ENCODE peak calls at places on chromosomes 11 and 22, in five cellular contexts. K, J, C, D and I are unnamed samples.

GRCh38 chr11:110805764-110806163 is 93.5 kb upstream of the ARHGAP20 start:
- DNase-seq in K (no peak), J (no peak), C (no peak), D (no peak), I (no peak)

GRCh38 chr22:20247010-20247505 is 21.1 kb downstream of the RTN4R start:
- DNase-seq in K (no peak), J (no peak), C (peak; percentile 43), D (no peak), I (no peak)

GRCh38 chr22:44151661-44152060 is 29.1 kb upstream of the PARVG start:
- DNase-seq in K (no peak), J (no peak), C (no peak), D (no peak), I (no peak)

GRCh38 chr11:126357055-126357962 is 1.8 kb downstream of the ST3GAL4 start:
- DNase-seq in K (no peak), J (no peak), C (no peak), D (no peak), I (no peak)

GRCh38 chr11:94519478-94520084 is 7.3 kb downstream of the C11orf97 start:
- DNase-seq in K (no peak), J (no peak), C (no peak), D (no peak), I (no peak)

GRCh38 chr22:22810018-22810427 is 77.6 kb upstream of the IGLL5 start:
- DNase-seq in K (no peak), J (peak; percentile 27), C (no peak), D (peak; percentile 50), I (no peak)

GRCh38 chr22:35154937-35155387 is 89.0 kb downstream of the ISX start:
- DNase-seq in K (peak; percentile 81), J (peak; percentile 82), C (no peak), D (peak; percentile 56), I (peak; percentile 78)

GRCh38 chr22:31588970-31589675 is 72.9 kb downstream of the PISD start:
- DNase-seq in K (no peak), J (no peak), C (no peak), D (peak; percentile 69), I (no peak)

GRCh38 chr11:130528301-130528651 is 79.8 kb downstream of the ADAMTS15 start:
- DNase-seq in K (no peak), J (no peak), C (no peak), D (no peak), I (no peak)

GRCh38 chr22:47307326-47307725 is 544.9 kb downstream of the TBC1D22A start:
- DNase-seq in K (no peak), J (no peak), C (no peak), D (no peak), I (no peak)

GRCh38 chr22:47308886-47309285 is 546.4 kb downstream of the TBC1D22A start:
- DNase-seq in K (no peak), J (no peak), C (no peak), D (no peak), I (no peak)

GRCh38 chr22:47309946-47310345 is 547.5 kb downstream of the TBC1D22A start:
- DNase-seq in K (no peak), J (no peak), C (no peak), D (no peak), I (no peak)

GRCh38 chr22:47309476-47309875 is 547.0 kb downstream of the TBC1D22A start:
- DNase-seq in K (no peak), J (no peak), C (no peak), D (no peak), I (no peak)

DNA sequence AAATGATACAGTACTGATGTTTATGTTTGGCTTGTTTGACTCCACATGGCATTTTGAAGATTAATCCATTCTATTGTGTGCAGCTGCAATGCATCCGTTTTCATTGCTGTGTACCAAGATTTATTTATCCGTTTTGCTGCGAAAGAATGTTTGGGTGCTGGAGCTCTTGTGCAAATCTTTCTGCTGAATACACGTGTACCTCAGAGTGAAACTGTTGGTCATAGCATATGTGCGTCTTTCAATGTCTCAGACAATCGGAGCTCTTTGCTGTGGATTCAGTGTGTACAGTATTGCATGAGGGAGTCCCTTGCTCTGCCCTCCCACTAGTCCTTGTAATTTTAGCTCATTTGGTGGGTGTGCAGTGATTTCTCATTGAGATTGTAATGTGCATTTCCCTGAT is 545.4 kb downstream of the TBC1D22A start:
- DNase-seq in K (no peak), J (no peak), C (no peak), D (no peak), I (no peak)
- TF ChIP-seq SUZ12 in K (no peak), J (no peak), C (no peak), D (no peak), I (no peak)

DNA sequence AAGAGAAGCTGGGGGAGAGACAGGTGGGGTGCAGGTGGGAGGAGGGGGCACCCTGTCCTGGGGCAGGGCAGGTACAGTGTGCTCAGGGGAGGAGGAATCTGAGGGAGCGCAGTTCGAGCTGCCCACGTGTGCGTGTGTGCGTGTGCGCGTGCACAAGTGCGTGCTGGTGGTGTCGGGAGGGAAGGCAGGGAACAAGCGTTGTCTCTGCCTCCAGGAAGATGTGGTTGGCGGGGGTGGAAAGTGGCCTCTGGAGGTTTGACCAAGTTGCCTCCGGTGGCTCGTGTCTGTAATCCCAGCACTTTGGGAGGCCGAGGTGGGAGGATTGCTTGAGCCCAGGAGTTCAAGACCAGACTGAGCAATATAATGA is 49.9 kb upstream of the THY1 start:
- DNase-seq in K (no peak), J (no peak), C (no peak), D (no peak), I (no peak)
- TF ChIP-seq SUZ12 in K (no peak), J (no peak), C (no peak), D (no peak), I (no peak)

GRCh38 chr22:29219881-29220670 is 14.4 kb downstream of the EMID1 start:
- DNase-seq in K (no peak), J (no peak), C (no peak), D (peak; percentile 33), I (no peak)

GRCh38 chr22:29217827-29218757 is 12.4 kb downstream of the EMID1 start:
- DNase-seq in K (no peak), J (no peak), C (no peak), D (no peak), I (no peak)

GRCh38 chr22:29216873-29217666 is 11.4 kb downstream of the EMID1 start:
- DNase-seq in K (no peak), J (no peak), C (no peak), D (peak; percentile 65), I (no peak)

GRCh38 chr22:29216011-29216872 is 10.5 kb downstream of the EMID1 start:
- DNase-seq in K (no peak), J (no peak), C (no peak), D (no peak), I (no peak)

DNA sequence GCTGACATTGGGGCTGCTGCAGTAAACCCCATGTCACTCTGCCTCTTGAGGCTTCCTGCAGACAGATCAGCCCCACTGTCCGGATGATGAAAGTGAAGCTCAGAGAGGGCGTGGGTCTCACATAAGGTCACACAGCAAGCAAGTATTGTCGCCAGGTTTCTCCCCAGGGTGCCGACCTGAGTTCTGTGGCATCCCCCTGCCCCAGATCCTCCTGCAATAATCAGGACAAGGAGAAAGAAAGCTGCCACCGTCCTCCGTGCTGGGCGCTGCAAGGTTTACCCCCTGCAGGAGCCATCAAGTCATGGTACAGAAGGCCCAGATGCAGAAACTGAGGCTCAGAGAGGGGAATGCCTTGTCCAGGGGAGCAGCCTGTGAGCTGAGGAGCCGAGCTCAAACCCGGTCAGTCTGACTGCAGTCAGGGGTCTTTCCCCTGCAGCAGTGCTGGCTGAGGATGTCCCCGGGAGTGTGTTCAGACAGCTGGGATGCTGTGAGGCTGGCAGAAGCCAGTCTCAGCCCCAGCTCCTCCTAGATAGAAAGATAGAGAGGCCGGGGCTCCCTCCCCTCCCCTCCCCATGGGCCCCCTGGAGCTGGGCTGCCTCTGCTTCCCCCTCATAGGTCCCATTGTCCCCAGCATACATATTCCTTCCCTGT is 13.2 kb downstream of the EMID1 start:
- DNase-seq in K (no peak), J (no peak), C (no peak), D (no peak), I (no peak)
- TF ChIP-seq SUZ12 in K (no peak), J (no peak), C (no peak), D (no peak), I (no peak)

GRCh38 chr11:116861539-116861938 is 24.1 kb upstream of the APOA1 start:
- DNase-seq in K (no peak), J (no peak), C (no peak), D (no peak), I (no peak)
- TF ChIP-seq SUZ12 in K (no peak), J (no peak), C (no peak), D (no peak), I (no peak)

DNA sequence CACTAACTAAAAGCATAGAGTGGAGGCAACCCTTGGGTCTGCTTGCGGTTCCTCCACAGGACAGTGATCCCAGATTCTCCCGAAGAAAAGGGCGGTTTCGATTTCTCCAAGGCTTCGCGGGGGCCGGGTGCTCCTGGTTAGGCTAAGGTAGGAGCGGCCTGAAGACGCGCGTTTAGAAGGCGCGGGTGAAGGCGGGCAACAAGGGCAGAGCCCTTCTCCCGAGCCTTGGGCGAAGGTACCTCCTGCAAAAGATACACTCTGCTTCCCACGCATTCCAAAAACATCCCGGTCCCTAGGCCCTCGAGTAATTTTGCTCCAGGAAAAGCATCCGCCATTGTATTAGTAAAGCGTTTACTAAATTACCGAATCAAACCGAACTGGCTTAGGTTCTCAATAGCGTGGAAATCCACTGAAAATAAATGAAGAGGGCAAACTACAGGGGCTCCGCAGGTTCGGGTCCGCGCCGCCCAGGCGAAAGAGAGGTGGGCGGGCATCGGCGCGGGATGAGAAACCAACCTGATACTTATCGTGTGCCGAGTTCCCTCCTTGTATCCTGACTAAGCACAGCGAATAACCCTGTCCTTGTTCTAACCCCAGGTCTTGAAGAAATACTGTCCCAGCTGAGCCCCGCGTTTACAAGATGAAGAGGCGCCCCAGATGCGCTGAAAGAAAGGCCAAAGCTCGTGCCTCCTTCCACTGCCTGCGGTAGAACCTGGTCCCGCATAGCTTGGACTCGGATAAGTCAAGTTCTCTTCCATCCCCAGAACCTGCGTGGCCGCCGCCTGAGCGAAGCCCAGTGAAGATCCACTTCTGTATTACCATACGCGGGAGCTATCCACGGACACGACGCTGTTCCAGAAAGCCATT is 1.9 kb downstream of the WT1 start:
- DNase-seq in K (no peak), J (no peak), C (no peak), D (no peak), I (no peak)
- TF ChIP-seq SUZ12 in K (peak; percentile 92), J (peak; percentile 34), C (no peak), D (no peak), I (no peak)

GRCh38 chr11:13287026-13287425 is 9.4 kb downstream of the BMAL1 start:
- DNase-seq in K (no peak), J (no peak), C (no peak), D (no peak), I (no peak)
- TF ChIP-seq SUZ12 in K (no peak), J (no peak), C (no peak), D (no peak), I (no peak)